ENCODE peak calls at places on chromosomes 6 and 20, in eight cellular contexts. A is cardiac muscle cell; P is activated T-helper 1 cell treated with anti-CD3 and anti-CD28 coated beads, Interleukin-2, amount 50 U/mL, for 16 hours; U is SW480; K is amygdala; N is heart left ventricle; V is iPS-NIHi11; Z is hypothalamus. S is an unnamed sample.

GRCh38 chr20:58405504-58406291 is 16.7 kb downstream of the VAPB start:
- DNase-seq in A (no peak), P (no peak), U (no peak), K (no peak), N (no peak), V (no peak), Z (no peak), S (peak)

GRCh38 chr6:158634695-158635426 is 9.7 kb downstream of the DYNLT1 start:
- DNase-seq in A (no peak), P (no peak), U (no peak), K (no peak), N (no peak), V (no peak), Z (no peak), S (no peak)

GRCh38 chr6:158145940-158146339 is 22.1 kb downstream of the SERAC1 start:
- DNase-seq in A (no peak), P (no peak), U (no peak), K (no peak), N (no peak), V (no peak), Z (no peak), S (no peak)

GRCh38 chr6:50390416-50390815 is 322.9 kb upstream of the TFAP2D start:
- DNase-seq in A (no peak), P (no peak), U (no peak), K (no peak), N (no peak), V (no peak), Z (no peak), S (no peak)

GRCh38 chr6:30821862-30822784 is 62.2 kb upstream of the DDR1 start:
- DNase-seq in A (peak), P (no peak), U (no peak), K (no peak), N (no peak), V (no peak), Z (peak), S (peak)

GRCh38 chr20:5843054-5843731 is 93.0 kb downstream of the SHLD1 start:
- DNase-seq in A (no peak), P (no peak), U (no peak), K (no peak), N (no peak), V (no peak), Z (no peak), S (no peak)

GRCh38 chr6:133358598-133358997 is 117.4 kb downstream of the EYA4 start:
- DNase-seq in A (no peak), P (no peak), U (no peak), K (no peak), N (no peak), V (no peak), Z (no peak), S (no peak)

GRCh38 chr20:19880256-19881079 is 122.4 kb downstream of the RIN2 start:
- DNase-seq in A (no peak), P (no peak), U (no peak), K (no peak), N (no peak), V (no peak), Z (no peak), S (peak)

GRCh38 chr20:14441201-14441600 is 103.8 kb upstream of the FLRT3 start:
- DNase-seq in A (no peak), P (no peak), U (no peak), K (no peak), N (no peak), V (no peak), Z (no peak), S (peak)

GRCh38 chr6:166851426-166851825 is 104.9 kb downstream of the RNASET2 start:
- DNase-seq in A (no peak), P (no peak), U (no peak), K (peak), N (no peak), V (no peak), Z (no peak), S (no peak)

GRCh38 chr20:24206995-24207394 is 218.4 kb upstream of the GGTLC1 start:
- DNase-seq in A (no peak), P (no peak), U (peak), K (no peak), N (no peak), V (no peak), Z (no peak), S (no peak)

GRCh38 chr6:7821426-7821825 is 89.2 kb downstream of the TXNDC5 start:
- DNase-seq in A (no peak), P (no peak), U (no peak), K (no peak), N (no peak), V (no peak), Z (no peak), S (no peak)

GRCh38 chr20:32779500-32780215 is 17.5 kb downstream of the DNMT3B start:
- DNase-seq in A (no peak), P (no peak), U (no peak), K (no peak), N (no peak), V (peak), Z (no peak), S (no peak)

GRCh38 chr6:136095961-136096360 is 154.2 kb downstream of the MTFR2 start:
- DNase-seq in A (no peak), P (no peak), U (no peak), K (no peak), N (peak), V (no peak), Z (no peak), S (no peak)

GRCh38 chr20:38023181-38024085 is 9.8 kb downstream of the TTI1 start:
- DNase-seq in A (no peak), P (no peak), U (no peak), K (no peak), N (no peak), V (no peak), Z (no peak), S (peak)

GRCh38 chr20:5714261-5715041 is 35.8 kb upstream of the SHLD1 start:
- DNase-seq in A (no peak), P (peak), U (peak), K (no peak), N (peak), V (peak), Z (no peak), S (peak)

GRCh38 chr6:23783901-23784300 is 342.1 kb upstream of the NRSN1 start:
- DNase-seq in A (no peak), P (no peak), U (no peak), K (no peak), N (no peak), V (no peak), Z (no peak), S (no peak)